ENCODE peak calls at places on chromosome 9, in six cellular contexts. One of them, this sample, is unnamed.

GRCh38 chr9:99624499-99625233 is 197.0 kb upstream of the NR4A3 start:
- DNase-seq in GM12865: no peak
- DNase-seq in fibroblast of villous mesenchyme: no peak
- DNase-seq in sigmoid colon: no peak
- DNase-seq in lower lobe of right lung: no peak
- DNase-seq in fibroblast of mammary gland: no peak
- DNase-seq in this sample: no peak

GRCh38 chr9:136690841-136691261 is 3.6 kb upstream of the AGPAT2 start:
- DNase-seq in GM12865: no peak
- DNase-seq in fibroblast of villous mesenchyme: peak
- DNase-seq in sigmoid colon: peak
- DNase-seq in lower lobe of right lung: peak
- DNase-seq in fibroblast of mammary gland: no peak
- DNase-seq in this sample: no peak

GRCh38 chr9:133619791-133620190 is 10.6 kb upstream of the FAM163B start:
- DNase-seq in GM12865: peak
- DNase-seq in fibroblast of villous mesenchyme: peak
- DNase-seq in sigmoid colon: no peak
- DNase-seq in lower lobe of right lung: no peak
- DNase-seq in fibroblast of mammary gland: no peak
- DNase-seq in this sample: no peak

GRCh38 chr9:19137282-19137681 is 10.0 kb upstream of the PLIN2 start:
- DNase-seq in GM12865: no peak
- DNase-seq in fibroblast of villous mesenchyme: peak
- DNase-seq in sigmoid colon: no peak
- DNase-seq in lower lobe of right lung: no peak
- DNase-seq in fibroblast of mammary gland: peak
- DNase-seq in this sample: no peak

GRCh38 chr9:92647671-92648446 is 22.1 kb downstream of the IPPK start:
- DNase-seq in GM12865: no peak
- DNase-seq in fibroblast of villous mesenchyme: no peak
- DNase-seq in sigmoid colon: no peak
- DNase-seq in lower lobe of right lung: peak
- DNase-seq in fibroblast of mammary gland: no peak
- DNase-seq in this sample: peak

GRCh38 chr9:14433841-14434511 is 120.0 kb upstream of the NFIB start:
- DNase-seq in GM12865: peak
- DNase-seq in fibroblast of villous mesenchyme: peak
- DNase-seq in sigmoid colon: no peak
- DNase-seq in lower lobe of right lung: no peak
- DNase-seq in fibroblast of mammary gland: peak
- DNase-seq in this sample: peak

GRCh38 chr9:95305770-95306492 is 11.6 kb downstream of the FANCC start:
- DNase-seq in GM12865: no peak
- DNase-seq in fibroblast of villous mesenchyme: peak
- DNase-seq in sigmoid colon: no peak
- DNase-seq in lower lobe of right lung: no peak
- DNase-seq in fibroblast of mammary gland: no peak
- DNase-seq in this sample: no peak

GRCh38 chr9:4382722-4383317 is 83.0 kb upstream of the GLIS3 start:
- DNase-seq in GM12865: peak
- DNase-seq in fibroblast of villous mesenchyme: peak
- DNase-seq in sigmoid colon: no peak
- DNase-seq in lower lobe of right lung: no peak
- DNase-seq in fibroblast of mammary gland: peak
- DNase-seq in this sample: no peak

GRCh38 chr9:87195306-87195705 is 248.0 kb upstream of the GAS1 start:
- DNase-seq in GM12865: no peak
- DNase-seq in fibroblast of villous mesenchyme: no peak
- DNase-seq in sigmoid colon: no peak
- DNase-seq in lower lobe of right lung: no peak
- DNase-seq in fibroblast of mammary gland: peak
- DNase-seq in this sample: no peak

GRCh38 chr9:33795819-33796218 is 458 bp downstream of the PRSS3 start:
- DNase-seq in GM12865: no peak
- DNase-seq in fibroblast of villous mesenchyme: no peak
- DNase-seq in sigmoid colon: no peak
- DNase-seq in lower lobe of right lung: no peak
- DNase-seq in fibroblast of mammary gland: no peak
- DNase-seq in this sample: no peak

GRCh38 chr9:129697956-129698757 is 32.7 kb downstream of the PRRX2 start:
- DNase-seq in GM12865: no peak
- DNase-seq in fibroblast of villous mesenchyme: peak
- DNase-seq in sigmoid colon: peak
- DNase-seq in lower lobe of right lung: no peak
- DNase-seq in fibroblast of mammary gland: peak
- DNase-seq in this sample: no peak

GRCh38 chr9:132216861-132217655 is 55.2 kb downstream of the NTNG2 start:
- DNase-seq in GM12865: no peak
- DNase-seq in fibroblast of villous mesenchyme: no peak
- DNase-seq in sigmoid colon: no peak
- DNase-seq in lower lobe of right lung: peak
- DNase-seq in fibroblast of mammary gland: no peak
- DNase-seq in this sample: no peak

GRCh38 chr9:81819859-81820546 is 108.2 kb upstream of the SPATA31D4 start:
- DNase-seq in GM12865: no peak
- DNase-seq in fibroblast of villous mesenchyme: peak
- DNase-seq in sigmoid colon: no peak
- DNase-seq in lower lobe of right lung: no peak
- DNase-seq in fibroblast of mammary gland: no peak
- DNase-seq in this sample: no peak

GRCh38 chr9:86925686-86926085 is 21.6 kb downstream of the GAS1 start:
- DNase-seq in GM12865: no peak
- DNase-seq in fibroblast of villous mesenchyme: peak
- DNase-seq in sigmoid colon: no peak
- DNase-seq in lower lobe of right lung: no peak
- DNase-seq in fibroblast of mammary gland: peak
- DNase-seq in this sample: no peak

GRCh38 chr9:88041447-88041846 is 67.1 kb upstream of the CDK20 start:
- DNase-seq in GM12865: no peak
- DNase-seq in fibroblast of villous mesenchyme: peak
- DNase-seq in sigmoid colon: no peak
- DNase-seq in lower lobe of right lung: no peak
- DNase-seq in fibroblast of mammary gland: peak
- DNase-seq in this sample: no peak

GRCh38 chr9:297104-297794 is 82.6 kb downstream of the DOCK8 start:
- DNase-seq in GM12865: peak
- DNase-seq in fibroblast of villous mesenchyme: no peak
- DNase-seq in sigmoid colon: no peak
- DNase-seq in lower lobe of right lung: peak
- DNase-seq in fibroblast of mammary gland: peak
- DNase-seq in this sample: peak

GRCh38 chr9:100213730-100214477 is 114.9 kb downstream of the INVS start:
- DNase-seq in GM12865: no peak
- DNase-seq in fibroblast of villous mesenchyme: no peak
- DNase-seq in sigmoid colon: no peak
- DNase-seq in lower lobe of right lung: no peak
- DNase-seq in fibroblast of mammary gland: peak
- DNase-seq in this sample: no peak

GRCh38 chr9:27865031-27865438 is 291.8 kb upstream of the C9orf72 start:
- DNase-seq in GM12865: no peak
- DNase-seq in fibroblast of villous mesenchyme: no peak
- DNase-seq in sigmoid colon: no peak
- DNase-seq in lower lobe of right lung: no peak
- DNase-seq in fibroblast of mammary gland: peak
- DNase-seq in this sample: no peak

GRCh38 chr9:109455391-109455790 is 42.7 kb downstream of the PTPN3 start:
- DNase-seq in GM12865: no peak
- DNase-seq in fibroblast of villous mesenchyme: no peak
- DNase-seq in sigmoid colon: no peak
- DNase-seq in lower lobe of right lung: no peak
- DNase-seq in fibroblast of mammary gland: no peak
- DNase-seq in this sample: no peak

GRCh38 chr9:94680621-94681020 is 41.3 kb upstream of the FBP1 start:
- DNase-seq in GM12865: no peak
- DNase-seq in fibroblast of villous mesenchyme: no peak
- DNase-seq in sigmoid colon: no peak
- DNase-seq in lower lobe of right lung: no peak
- DNase-seq in fibroblast of mammary gland: no peak
- DNase-seq in this sample: no peak

GRCh38 chr9:130847306-130848217 is 12.5 kb downstream of the ABL1 start:
- DNase-seq in GM12865: no peak
- DNase-seq in fibroblast of villous mesenchyme: peak
- DNase-seq in sigmoid colon: peak
- DNase-seq in lower lobe of right lung: no peak
- DNase-seq in fibroblast of mammary gland: peak
- DNase-seq in this sample: no peak

GRCh38 chr9:69671904-69672827 is at the start of gene APBA1:
- DNase-seq in GM12865: peak
- DNase-seq in fibroblast of villous mesenchyme: peak
- DNase-seq in sigmoid colon: peak
- DNase-seq in lower lobe of right lung: peak
- DNase-seq in fibroblast of mammary gland: peak
- DNase-seq in this sample: peak

GRCh38 chr9:88481933-88482332 is 53.0 kb upstream of the NXNL2 start:
- DNase-seq in GM12865: no peak
- DNase-seq in fibroblast of villous mesenchyme: no peak
- DNase-seq in sigmoid colon: no peak
- DNase-seq in lower lobe of right lung: no peak
- DNase-seq in fibroblast of mammary gland: no peak
- DNase-seq in this sample: peak

GRCh38 chr9:88535226-88535931 is 401 bp downstream of the NXNL2 start:
- DNase-seq in GM12865: no peak
- DNase-seq in fibroblast of villous mesenchyme: no peak
- DNase-seq in sigmoid colon: no peak
- DNase-seq in lower lobe of right lung: no peak
- DNase-seq in fibroblast of mammary gland: no peak
- DNase-seq in this sample: no peak

GRCh38 chr9:7045361-7045760 is 287.6 kb downstream of the KDM4C start:
- DNase-seq in GM12865: no peak
- DNase-seq in fibroblast of villous mesenchyme: peak
- DNase-seq in sigmoid colon: no peak
- DNase-seq in lower lobe of right lung: no peak
- DNase-seq in fibroblast of mammary gland: peak
- DNase-seq in this sample: no peak

GRCh38 chr9:22244141-22245011 is 202.2 kb upstream of the DMRTA1 start:
- DNase-seq in GM12865: peak
- DNase-seq in fibroblast of villous mesenchyme: peak
- DNase-seq in sigmoid colon: no peak
- DNase-seq in lower lobe of right lung: no peak
- DNase-seq in fibroblast of mammary gland: peak
- DNase-seq in this sample: no peak

GRCh38 chr9:137176302-137177182 is 4.7 kb upstream of the TMEM210 start:
- DNase-seq in GM12865: peak
- DNase-seq in fibroblast of villous mesenchyme: peak
- DNase-seq in sigmoid colon: no peak
- DNase-seq in lower lobe of right lung: no peak
- DNase-seq in fibroblast of mammary gland: peak
- DNase-seq in this sample: peak

GRCh38 chr9:89764217-89764616 is 159.4 kb downstream of the GADD45G start:
- DNase-seq in GM12865: no peak
- DNase-seq in fibroblast of villous mesenchyme: no peak
- DNase-seq in sigmoid colon: no peak
- DNase-seq in lower lobe of right lung: no peak
- DNase-seq in fibroblast of mammary gland: no peak
- DNase-seq in this sample: no peak

GRCh38 chr9:81578606-81579005 is 110.7 kb downstream of the TLE1 start:
- DNase-seq in GM12865: no peak
- DNase-seq in fibroblast of villous mesenchyme: peak
- DNase-seq in sigmoid colon: no peak
- DNase-seq in lower lobe of right lung: no peak
- DNase-seq in fibroblast of mammary gland: peak
- DNase-seq in this sample: no peak

GRCh38 chr9:113853333-113853732 is 22.8 kb upstream of the ZNF618 start:
- DNase-seq in GM12865: peak
- DNase-seq in fibroblast of villous mesenchyme: peak
- DNase-seq in sigmoid colon: no peak
- DNase-seq in lower lobe of right lung: no peak
- DNase-seq in fibroblast of mammary gland: peak
- DNase-seq in this sample: no peak
- TF ChIP-seq CTCF in GM12865: peak
- TF ChIP-seq CTCF in fibroblast of villous mesenchyme: peak
- TF ChIP-seq CTCF in sigmoid colon: no peak
- TF ChIP-seq CTCF in lower lobe of right lung: peak
- TF ChIP-seq CTCF in fibroblast of mammary gland: peak
- TF ChIP-seq CTCF in this sample: no peak

DNA sequence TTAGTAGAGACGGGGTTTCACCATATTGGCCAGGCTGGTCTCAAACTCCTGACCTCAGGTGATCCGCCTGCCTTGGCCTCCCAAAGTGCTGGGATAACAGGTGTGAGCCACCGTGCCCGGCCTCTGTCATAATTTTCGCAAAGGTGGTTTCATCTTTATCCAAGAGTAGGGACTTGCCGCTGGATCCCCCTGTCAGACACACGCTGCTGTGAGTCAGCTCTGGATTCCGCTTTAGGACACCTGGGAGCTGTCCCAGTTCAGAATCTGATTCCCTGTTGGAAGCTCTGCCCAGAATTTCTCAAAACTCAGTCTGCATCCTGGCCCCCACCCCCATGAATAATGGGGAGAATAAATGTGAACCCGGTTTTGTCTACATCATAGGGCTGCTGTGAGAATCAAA is 17.9 kb upstream of the GRHPR start:
- DNase-seq in GM12865: no peak
- DNase-seq in fibroblast of villous mesenchyme: no peak
- DNase-seq in sigmoid colon: no peak
- DNase-seq in lower lobe of right lung: no peak
- DNase-seq in fibroblast of mammary gland: no peak
- DNase-seq in this sample: no peak
- H3K4me3 ChIP-seq in GM12865: peak
- H3K4me3 ChIP-seq in fibroblast of villous mesenchyme: no peak
- H3K4me3 ChIP-seq in sigmoid colon: no peak
- H3K4me3 ChIP-seq in lower lobe of right lung: no peak
- H3K4me3 ChIP-seq in fibroblast of mammary gland: no peak
- H3K4me3 ChIP-seq in this sample: no peak

GRCh38 chr9:70753311-70753710 is 338.9 kb upstream of the KLF9 start:
- DNase-seq in GM12865: no peak
- DNase-seq in fibroblast of villous mesenchyme: no peak
- DNase-seq in sigmoid colon: no peak
- DNase-seq in lower lobe of right lung: no peak
- DNase-seq in fibroblast of mammary gland: no peak
- DNase-seq in this sample: no peak
- TF ChIP-seq CTCF in GM12865: no peak
- TF ChIP-seq CTCF in fibroblast of villous mesenchyme: no peak
- TF ChIP-seq CTCF in sigmoid colon: no peak
- TF ChIP-seq CTCF in lower lobe of right lung: no peak
- TF ChIP-seq CTCF in fibroblast of mammary gland: no peak
- TF ChIP-seq CTCF in this sample: no peak

GRCh38 chr9:101484046-101484445 is 48.5 kb upstream of the ALDOB start:
- DNase-seq in GM12865: no peak
- DNase-seq in fibroblast of villous mesenchyme: no peak
- DNase-seq in sigmoid colon: no peak
- DNase-seq in lower lobe of right lung: no peak
- DNase-seq in fibroblast of mammary gland: no peak
- DNase-seq in this sample: no peak

GRCh38 chr9:101487443-101487855 is 46.2 kb upstream of the RNF20 start:
- DNase-seq in GM12865: no peak
- DNase-seq in fibroblast of villous mesenchyme: no peak
- DNase-seq in sigmoid colon: no peak
- DNase-seq in lower lobe of right lung: no peak
- DNase-seq in fibroblast of mammary gland: no peak
- DNase-seq in this sample: no peak

GRCh38 chr9:101486693-101487442 is 46.8 kb upstream of the RNF20 start:
- DNase-seq in GM12865: no peak
- DNase-seq in fibroblast of villous mesenchyme: peak
- DNase-seq in sigmoid colon: peak
- DNase-seq in lower lobe of right lung: peak
- DNase-seq in fibroblast of mammary gland: peak
- DNase-seq in this sample: peak

GRCh38 chr9:101481296-101481695 is 45.7 kb upstream of the ALDOB start:
- DNase-seq in GM12865: no peak
- DNase-seq in fibroblast of villous mesenchyme: no peak
- DNase-seq in sigmoid colon: no peak
- DNase-seq in lower lobe of right lung: no peak
- DNase-seq in fibroblast of mammary gland: no peak
- DNase-seq in this sample: no peak

GRCh38 chr9:101485873-101486692 is 47.6 kb upstream of the RNF20 start:
- DNase-seq in GM12865: no peak
- DNase-seq in fibroblast of villous mesenchyme: peak
- DNase-seq in sigmoid colon: no peak
- DNase-seq in lower lobe of right lung: peak
- DNase-seq in fibroblast of mammary gland: peak
- DNase-seq in this sample: peak
- H3K4me3 ChIP-seq in GM12865: no peak
- H3K4me3 ChIP-seq in fibroblast of villous mesenchyme: peak
- H3K4me3 ChIP-seq in sigmoid colon: peak
- H3K4me3 ChIP-seq in lower lobe of right lung: peak
- H3K4me3 ChIP-seq in fibroblast of mammary gland: peak
- H3K4me3 ChIP-seq in this sample: peak